ENCODE peak calls at places on chromosomes 1 and 21, in seven cellular contexts. One of them, this sample, is unnamed.

GRCh38 chr1:193070395-193070753 is 11.0 kb downstream of the RO60 start:
- DNase-seq in IMR-90: no peak
- DNase-seq in mesenchymal stem cell: no peak
- DNase-seq in neuronal stem cell: no peak
- DNase-seq in mesendoderm: no peak
- DNase-seq in H9: no peak
- DNase-seq in H1: no peak
- DNase-seq in this sample: no peak

GRCh38 chr1:176205322-176205914 is 1.7 kb downstream of the COP1 start:
- DNase-seq in IMR-90: peak
- DNase-seq in mesenchymal stem cell: peak
- DNase-seq in neuronal stem cell: no peak
- DNase-seq in mesendoderm: no peak
- DNase-seq in H9: no peak
- DNase-seq in H1: no peak
- DNase-seq in this sample: no peak

GRCh38 chr1:21651214-21652042 is 17.7 kb downstream of the RAP1GAP start:
- DNase-seq in IMR-90: no peak
- DNase-seq in mesenchymal stem cell: no peak
- DNase-seq in neuronal stem cell: peak
- DNase-seq in mesendoderm: peak
- DNase-seq in H9: peak
- DNase-seq in H1: no peak
- DNase-seq in this sample: peak

GRCh38 chr21:38416791-38417190 is 81.5 kb downstream of the ERG start:
- DNase-seq in IMR-90: no peak
- DNase-seq in mesenchymal stem cell: no peak
- DNase-seq in neuronal stem cell: no peak
- DNase-seq in mesendoderm: no peak
- DNase-seq in H9: no peak
- DNase-seq in H1: no peak
- DNase-seq in this sample: peak

GRCh38 chr21:43806017-43806710 is 16.8 kb downstream of the RRP1 start:
- DNase-seq in IMR-90: no peak
- DNase-seq in mesenchymal stem cell: no peak
- DNase-seq in neuronal stem cell: no peak
- DNase-seq in mesendoderm: no peak
- DNase-seq in H9: no peak
- DNase-seq in H1: no peak
- DNase-seq in this sample: no peak

GRCh38 chr1:203537806-203538464 is 44.0 kb downstream of the OPTC start:
- DNase-seq in IMR-90: peak
- DNase-seq in mesenchymal stem cell: no peak
- DNase-seq in neuronal stem cell: no peak
- DNase-seq in mesendoderm: no peak
- DNase-seq in H9: no peak
- DNase-seq in H1: no peak
- DNase-seq in this sample: peak

GRCh38 chr21:33708874-33709273 is 66.6 kb downstream of the ITSN1 start:
- DNase-seq in IMR-90: no peak
- DNase-seq in mesenchymal stem cell: no peak
- DNase-seq in neuronal stem cell: no peak
- DNase-seq in mesendoderm: no peak
- DNase-seq in H9: no peak
- DNase-seq in H1: no peak
- DNase-seq in this sample: no peak

GRCh38 chr1:230356190-230356589 is 69.9 kb downstream of the PGBD5 start:
- DNase-seq in IMR-90: no peak
- DNase-seq in mesenchymal stem cell: no peak
- DNase-seq in neuronal stem cell: no peak
- DNase-seq in mesendoderm: no peak
- DNase-seq in H9: no peak
- DNase-seq in H1: no peak
- DNase-seq in this sample: no peak

GRCh38 chr1:235402457-235403200 is 35.4 kb downstream of the TBCE start:
- DNase-seq in IMR-90: no peak
- DNase-seq in mesenchymal stem cell: peak
- DNase-seq in neuronal stem cell: no peak
- DNase-seq in mesendoderm: peak
- DNase-seq in H9: no peak
- DNase-seq in H1: no peak
- DNase-seq in this sample: peak

GRCh38 chr1:92872719-92873118 is 40.9 kb downstream of the RPL5 start:
- DNase-seq in IMR-90: no peak
- DNase-seq in mesenchymal stem cell: no peak
- DNase-seq in neuronal stem cell: no peak
- DNase-seq in mesendoderm: no peak
- DNase-seq in H9: no peak
- DNase-seq in H1: no peak
- DNase-seq in this sample: no peak

GRCh38 chr21:29943885-29944284 is 4.1 kb upstream of the GRIK1 start:
- DNase-seq in IMR-90: no peak
- DNase-seq in mesenchymal stem cell: no peak
- DNase-seq in neuronal stem cell: no peak
- DNase-seq in mesendoderm: peak
- DNase-seq in H9: no peak
- DNase-seq in H1: no peak
- DNase-seq in this sample: no peak

GRCh38 chr1:15352122-15352957 is 57.3 kb upstream of the EFHD2 start:
- DNase-seq in IMR-90: peak
- DNase-seq in mesenchymal stem cell: peak
- DNase-seq in neuronal stem cell: no peak
- DNase-seq in mesendoderm: peak
- DNase-seq in H9: no peak
- DNase-seq in H1: no peak
- DNase-seq in this sample: peak

GRCh38 chr21:23014021-23014420 is 2015.8 kb downstream of the NCAM2 start:
- DNase-seq in IMR-90: no peak
- DNase-seq in mesenchymal stem cell: no peak
- DNase-seq in neuronal stem cell: no peak
- DNase-seq in mesendoderm: peak
- DNase-seq in H9: no peak
- DNase-seq in H1: no peak
- DNase-seq in this sample: no peak

GRCh38 chr1:198031086-198031485 is 113.9 kb downstream of the LHX9 start:
- DNase-seq in IMR-90: no peak
- DNase-seq in mesenchymal stem cell: no peak
- DNase-seq in neuronal stem cell: no peak
- DNase-seq in mesendoderm: no peak
- DNase-seq in H9: no peak
- DNase-seq in H1: no peak
- DNase-seq in this sample: no peak

GRCh38 chr1:86703696-86704455 is 500 bp upstream of the SH3GLB1 start:
- DNase-seq in IMR-90: no peak
- DNase-seq in mesenchymal stem cell: no peak
- DNase-seq in neuronal stem cell: peak
- DNase-seq in mesendoderm: peak
- DNase-seq in H9: peak
- DNase-seq in H1: peak
- DNase-seq in this sample: no peak

GRCh38 chr1:9685833-9686232 is 34.3 kb downstream of the PIK3CD start:
- DNase-seq in IMR-90: no peak
- DNase-seq in mesenchymal stem cell: peak
- DNase-seq in neuronal stem cell: no peak
- DNase-seq in mesendoderm: no peak
- DNase-seq in H9: no peak
- DNase-seq in H1: no peak
- DNase-seq in this sample: peak

GRCh38 chr1:183685112-183685713 is 32.1 kb upstream of the APOBEC4 start:
- DNase-seq in IMR-90: peak
- DNase-seq in mesenchymal stem cell: peak
- DNase-seq in neuronal stem cell: peak
- DNase-seq in mesendoderm: peak
- DNase-seq in H9: peak
- DNase-seq in H1: no peak
- DNase-seq in this sample: peak

GRCh38 chr1:115807723-115808122 is 33.2 kb downstream of the NHLH2 start:
- DNase-seq in IMR-90: peak
- DNase-seq in mesenchymal stem cell: peak
- DNase-seq in neuronal stem cell: peak
- DNase-seq in mesendoderm: peak
- DNase-seq in H9: peak
- DNase-seq in H1: no peak
- DNase-seq in this sample: peak

GRCh38 chr1:246280551-246280950 is 226.5 kb downstream of the SMYD3 start:
- DNase-seq in IMR-90: peak
- DNase-seq in mesenchymal stem cell: peak
- DNase-seq in neuronal stem cell: no peak
- DNase-seq in mesendoderm: peak
- DNase-seq in H9: no peak
- DNase-seq in H1: no peak
- DNase-seq in this sample: peak

GRCh38 chr1:37845781-37846180 is 13.6 kb downstream of the MTF1 start:
- DNase-seq in IMR-90: no peak
- DNase-seq in mesenchymal stem cell: no peak
- DNase-seq in neuronal stem cell: no peak
- DNase-seq in mesendoderm: no peak
- DNase-seq in H9: no peak
- DNase-seq in H1: no peak
- DNase-seq in this sample: no peak

GRCh38 chr1:46525253-46525983 is 26.0 kb downstream of the KNCN start:
- DNase-seq in IMR-90: no peak
- DNase-seq in mesenchymal stem cell: no peak
- DNase-seq in neuronal stem cell: no peak
- DNase-seq in mesendoderm: no peak
- DNase-seq in H9: no peak
- DNase-seq in H1: no peak
- DNase-seq in this sample: no peak

GRCh38 chr1:46527474-46528296 is 23.8 kb downstream of the KNCN start:
- DNase-seq in IMR-90: peak
- DNase-seq in mesenchymal stem cell: peak
- DNase-seq in neuronal stem cell: peak
- DNase-seq in mesendoderm: peak
- DNase-seq in H9: peak
- DNase-seq in H1: peak
- DNase-seq in this sample: peak

GRCh38 chr1:46524843-46525242 is 26.6 kb downstream of the KNCN start:
- DNase-seq in IMR-90: no peak
- DNase-seq in mesenchymal stem cell: no peak
- DNase-seq in neuronal stem cell: no peak
- DNase-seq in mesendoderm: no peak
- DNase-seq in H9: no peak
- DNase-seq in H1: no peak
- DNase-seq in this sample: no peak

GRCh38 chr1:46526689-46527291 is 24.7 kb downstream of the KNCN start:
- DNase-seq in IMR-90: no peak
- DNase-seq in mesenchymal stem cell: no peak
- DNase-seq in neuronal stem cell: no peak
- DNase-seq in mesendoderm: peak
- DNase-seq in H9: peak
- DNase-seq in H1: no peak
- DNase-seq in this sample: no peak

GRCh38 chr1:46526013-46526688 is 25.3 kb downstream of the KNCN start:
- DNase-seq in IMR-90: no peak
- DNase-seq in mesenchymal stem cell: no peak
- DNase-seq in neuronal stem cell: no peak
- DNase-seq in mesendoderm: no peak
- DNase-seq in H9: no peak
- DNase-seq in H1: no peak
- DNase-seq in this sample: no peak
- H2BK5ac ChIP-seq in IMR-90: no peak
- H2BK5ac ChIP-seq in mesenchymal stem cell: no peak
- H2BK5ac ChIP-seq in neuronal stem cell: no peak
- H2BK5ac ChIP-seq in mesendoderm: no peak
- H2BK5ac ChIP-seq in H9: no peak
- H2BK5ac ChIP-seq in H1: no peak
- H2BK5ac ChIP-seq in this sample: no peak

DNA sequence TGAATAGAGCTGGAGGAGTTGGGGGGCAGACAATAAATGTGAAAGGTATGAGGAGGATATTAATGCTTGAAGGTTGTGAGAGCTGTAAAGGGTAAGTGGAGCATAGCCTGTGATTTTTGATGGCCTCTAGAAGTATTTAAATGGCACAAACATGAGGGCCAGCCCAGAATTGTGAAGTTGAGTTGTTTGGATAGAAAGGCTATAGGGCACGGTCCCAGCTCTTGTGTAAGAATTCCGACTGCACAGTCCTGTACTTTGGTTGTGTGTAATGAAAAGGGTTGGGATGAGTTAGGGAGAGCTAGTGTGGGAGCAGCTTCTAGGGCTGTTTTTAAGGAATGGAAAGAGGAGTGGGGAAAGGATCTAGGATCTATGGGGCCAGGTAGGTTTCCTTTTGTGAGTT is 665.5 kb downstream of the USP25 start:
- DNase-seq in IMR-90: no peak
- DNase-seq in mesenchymal stem cell: no peak
- DNase-seq in neuronal stem cell: no peak
- DNase-seq in mesendoderm: no peak
- DNase-seq in H9: no peak
- DNase-seq in H1: no peak
- DNase-seq in this sample: no peak
- H2BK5ac ChIP-seq in IMR-90: no peak
- H2BK5ac ChIP-seq in mesenchymal stem cell: no peak
- H2BK5ac ChIP-seq in neuronal stem cell: no peak
- H2BK5ac ChIP-seq in mesendoderm: no peak
- H2BK5ac ChIP-seq in H9: no peak
- H2BK5ac ChIP-seq in H1: no peak
- H2BK5ac ChIP-seq in this sample: no peak

DNA sequence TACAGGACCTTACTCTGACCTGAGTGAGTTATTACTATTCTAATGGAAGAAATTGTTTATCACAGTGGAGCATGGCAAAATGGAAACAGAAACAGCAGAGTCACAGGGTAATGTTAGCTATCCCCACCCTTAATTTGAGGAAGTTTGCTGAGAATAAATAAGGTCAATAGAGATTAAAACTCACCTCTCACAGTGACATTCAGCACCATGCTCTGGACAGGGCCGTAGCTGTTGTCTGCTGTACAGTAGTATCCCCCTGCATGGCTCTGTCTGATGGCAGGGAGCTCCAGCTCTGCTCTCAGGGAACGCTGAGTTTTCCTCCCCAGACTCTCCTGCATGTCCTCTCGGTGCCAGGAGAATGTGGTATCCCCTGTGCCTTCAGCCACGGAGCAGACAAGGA is 11.9 kb downstream of the FCRL4 start:
- DNase-seq in IMR-90: no peak
- DNase-seq in mesenchymal stem cell: no peak
- DNase-seq in neuronal stem cell: no peak
- DNase-seq in mesendoderm: no peak
- DNase-seq in H9: no peak
- DNase-seq in H1: no peak
- DNase-seq in this sample: no peak
- H2BK5ac ChIP-seq in IMR-90: no peak
- H2BK5ac ChIP-seq in mesenchymal stem cell: no peak
- H2BK5ac ChIP-seq in neuronal stem cell: no peak
- H2BK5ac ChIP-seq in mesendoderm: no peak
- H2BK5ac ChIP-seq in H9: no peak
- H2BK5ac ChIP-seq in H1: no peak
- H2BK5ac ChIP-seq in this sample: no peak

GRCh38 chr1:94068096-94068830 is 52.7 kb downstream of the ABCA4 start:
- DNase-seq in IMR-90: peak
- DNase-seq in mesenchymal stem cell: peak
- DNase-seq in neuronal stem cell: no peak
- DNase-seq in mesendoderm: peak
- DNase-seq in H9: no peak
- DNase-seq in H1: no peak
- DNase-seq in this sample: peak
- H2BK5ac ChIP-seq in IMR-90: peak
- H2BK5ac ChIP-seq in mesenchymal stem cell: peak
- H2BK5ac ChIP-seq in neuronal stem cell: no peak
- H2BK5ac ChIP-seq in mesendoderm: no peak
- H2BK5ac ChIP-seq in H9: no peak
- H2BK5ac ChIP-seq in H1: no peak
- H2BK5ac ChIP-seq in this sample: peak

GRCh38 chr1:58159424-58159810 is 387.1 kb downstream of the OMA1 start:
- DNase-seq in IMR-90: no peak
- DNase-seq in mesenchymal stem cell: no peak
- DNase-seq in neuronal stem cell: no peak
- DNase-seq in mesendoderm: no peak
- DNase-seq in H9: no peak
- DNase-seq in H1: no peak
- DNase-seq in this sample: no peak
- H2BK5ac ChIP-seq in IMR-90: no peak
- H2BK5ac ChIP-seq in mesenchymal stem cell: no peak
- H2BK5ac ChIP-seq in neuronal stem cell: no peak
- H2BK5ac ChIP-seq in mesendoderm: no peak
- H2BK5ac ChIP-seq in H9: no peak
- H2BK5ac ChIP-seq in H1: no peak
- H2BK5ac ChIP-seq in this sample: no peak

This sample was measured in trophoblast cell.